ENCODE peak calls at places on chromosome 14, in four cellular contexts. One of them, this sample, is unnamed.

GRCh38 chr14:93628048-93628447 is 160.2 kb downstream of the PRIMA1 start:
- DNase-seq in BJ: no peak
- DNase-seq in pancreas: no peak
- DNase-seq in ovary: no peak
- DNase-seq in this sample: no peak

GRCh38 chr14:90785474-90785873 is 30.8 kb downstream of the TTC7B start:
- DNase-seq in BJ: no peak
- DNase-seq in pancreas: no peak
- DNase-seq in ovary: peak; percentile 47
- DNase-seq in this sample: no peak

GRCh38 chr14:75051556-75051899 is 261 bp upstream of the MLH3 start:
- DNase-seq in BJ: no peak
- DNase-seq in pancreas: no peak
- DNase-seq in ovary: no peak
- DNase-seq in this sample: no peak

GRCh38 chr14:68959035-68959434 is 20.1 kb downstream of the ACTN1 start:
- DNase-seq in pancreas: no peak
- DNase-seq in ovary: no peak
- DNase-seq in BJ: no peak
- DNase-seq in this sample: no peak

GRCh38 chr14:103091883-103092222 is 2.7 kb upstream of the EXOC3L4 start:
- DNase-seq in BJ: no peak
- DNase-seq in pancreas: no peak
- DNase-seq in ovary: no peak
- DNase-seq in this sample: no peak

GRCh38 chr14:94550041-94550440 is 11.2 kb upstream of the SERPINA4 start:
- DNase-seq in BJ: no peak
- DNase-seq in ovary: no peak
- DNase-seq in pancreas: no peak
- DNase-seq in this sample: no peak

GRCh38 chr14:66920196-66920595 is 269.0 kb upstream of the GARIN2 start:
- DNase-seq in ovary: no peak
- DNase-seq in pancreas: no peak
- DNase-seq in BJ: no peak
- DNase-seq in this sample: no peak

GRCh38 chr14:95208598-95208997 is 51.3 kb upstream of the DICER1 start:
- DNase-seq in BJ: no peak
- DNase-seq in pancreas: no peak
- DNase-seq in ovary: no peak
- DNase-seq in this sample: no peak

GRCh38 chr14:60649815-60650381 is 621 bp upstream of the SIX1 start:
- DNase-seq in ovary: no peak
- DNase-seq in BJ: no peak
- DNase-seq in pancreas: no peak
- DNase-seq in this sample: no peak

GRCh38 chr14:56514663-56515371 is 64.8 kb upstream of the TMEM260 start:
- DNase-seq in BJ: no peak
- DNase-seq in pancreas: no peak
- DNase-seq in ovary: no peak
- DNase-seq in this sample: no peak

GRCh38 chr14:21399311-21399870 is 15.6 kb upstream of the SUPT16H start:
- DNase-seq in pancreas: no peak
- DNase-seq in ovary: no peak
- DNase-seq in BJ: no peak
- DNase-seq in this sample: no peak

GRCh38 chr14:74302160-74302628 is 540 bp downstream of the ABCD4 start:
- DNase-seq in ovary: no peak
- DNase-seq in BJ: no peak
- DNase-seq in pancreas: no peak
- DNase-seq in this sample: no peak

GRCh38 chr14:47332099-47332498 is 343.3 kb downstream of the MDGA2 start:
- DNase-seq in ovary: no peak
- DNase-seq in pancreas: no peak
- DNase-seq in BJ: no peak
- DNase-seq in this sample: no peak

GRCh38 chr14:103732868-103733626 is 17.4 kb downstream of the ZFYVE21 start:
- DNase-seq in BJ: no peak
- DNase-seq in pancreas: no peak
- DNase-seq in ovary: peak; percentile 10
- DNase-seq in this sample: no peak

GRCh38 chr14:88352299-88353097 is 29.4 kb upstream of the KCNK10 start:
- DNase-seq in pancreas: no peak
- DNase-seq in ovary: no peak
- DNase-seq in BJ: no peak
- DNase-seq in this sample: no peak

GRCh38 chr14:61642246-61642982 is 52.9 kb upstream of the HIF1A start:
- DNase-seq in ovary: no peak
- DNase-seq in pancreas: no peak
- DNase-seq in BJ: peak; percentile 91
- DNase-seq in this sample: no peak

GRCh38 chr14:100391777-100392176 is 68.6 kb downstream of the SLC25A47 start:
- DNase-seq in pancreas: no peak
- DNase-seq in ovary: no peak
- DNase-seq in BJ: peak; percentile 66
- DNase-seq in this sample: no peak

GRCh38 chr14:101520621-101521305 is 40.5 kb upstream of the DIO3 start:
- DNase-seq in BJ: no peak
- DNase-seq in pancreas: no peak
- DNase-seq in ovary: peak; percentile 86
- DNase-seq in this sample: no peak

DNA sequence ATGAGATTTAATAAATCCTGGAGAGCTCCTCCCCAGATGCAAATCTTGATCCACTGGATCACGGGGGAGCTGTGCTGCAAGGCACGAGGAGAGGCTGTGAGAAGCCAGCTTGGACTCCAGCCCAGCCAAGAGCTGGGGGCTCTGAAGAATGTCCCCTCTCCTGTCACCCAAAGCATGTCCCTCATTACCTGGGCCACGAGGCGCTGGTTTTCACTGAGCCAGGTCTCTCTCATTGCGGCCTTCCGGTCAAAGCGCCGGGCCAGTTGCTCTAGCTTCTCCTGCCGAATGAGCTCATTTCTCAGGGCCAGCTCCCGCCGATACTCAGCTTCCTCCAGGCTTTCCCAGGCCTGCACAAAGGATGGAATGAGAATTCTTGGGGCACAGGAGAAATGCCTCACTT is 83.3 kb downstream of the SPTB start:
- DNase-seq in pancreas: no peak
- DNase-seq in BJ: no peak
- DNase-seq in ovary: no peak
- DNase-seq in this sample: no peak
- TF ChIP-seq CTCF in pancreas: no peak
- TF ChIP-seq CTCF in BJ: no peak
- TF ChIP-seq CTCF in ovary: no peak
- TF ChIP-seq CTCF in this sample: no peak

DNA sequence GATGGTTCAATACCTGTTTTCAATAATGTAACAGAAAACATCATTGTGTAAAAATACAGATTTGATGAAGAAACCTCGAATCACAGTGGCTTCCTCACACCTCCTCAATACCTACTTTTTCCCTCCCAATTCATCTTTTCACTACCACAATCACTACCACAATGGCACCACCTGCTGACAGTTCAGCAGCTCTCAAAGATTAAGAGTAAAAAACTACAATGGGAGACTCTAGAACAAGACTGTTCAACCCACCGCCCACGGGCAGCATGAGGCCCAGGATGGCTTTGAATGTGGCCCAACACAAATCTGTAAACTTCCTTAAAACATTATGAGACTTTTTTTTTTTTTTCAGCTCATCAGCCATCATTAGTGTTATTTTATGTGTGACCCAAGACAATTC is 15.2 kb downstream of the MED6 start:
- DNase-seq in pancreas: no peak
- DNase-seq in BJ: no peak
- DNase-seq in ovary: no peak
- DNase-seq in this sample: no peak
- TF ChIP-seq CTCF in pancreas: no peak
- TF ChIP-seq CTCF in BJ: no peak
- TF ChIP-seq CTCF in ovary: no peak
- TF ChIP-seq CTCF in this sample: no peak

DNA sequence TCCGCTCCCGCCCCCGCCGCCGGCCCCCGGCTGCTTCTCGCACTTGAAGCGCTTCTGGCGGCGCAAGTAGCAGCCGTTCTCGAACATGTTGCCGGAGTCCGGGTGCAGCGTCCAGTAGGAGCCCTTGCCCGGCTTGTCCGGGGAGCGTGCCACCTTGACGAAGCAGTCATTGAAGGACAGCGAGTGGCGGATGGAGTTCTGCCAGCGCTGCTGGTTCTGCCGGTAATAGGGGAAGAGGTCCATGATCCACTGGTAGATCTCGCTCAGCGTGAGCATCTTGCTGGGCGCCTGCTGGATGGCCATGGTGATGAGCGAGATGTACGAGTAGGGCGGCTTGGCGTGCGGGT is 3.1 kb downstream of the FOXA1 start:
- DNase-seq in ovary: no peak
- DNase-seq in pancreas: no peak
- DNase-seq in BJ: no peak
- DNase-seq in this sample: no peak
- TF ChIP-seq CTCF in ovary: no peak
- TF ChIP-seq CTCF in pancreas: no peak
- TF ChIP-seq CTCF in BJ: no peak
- TF ChIP-seq CTCF in this sample: no peak

DNA sequence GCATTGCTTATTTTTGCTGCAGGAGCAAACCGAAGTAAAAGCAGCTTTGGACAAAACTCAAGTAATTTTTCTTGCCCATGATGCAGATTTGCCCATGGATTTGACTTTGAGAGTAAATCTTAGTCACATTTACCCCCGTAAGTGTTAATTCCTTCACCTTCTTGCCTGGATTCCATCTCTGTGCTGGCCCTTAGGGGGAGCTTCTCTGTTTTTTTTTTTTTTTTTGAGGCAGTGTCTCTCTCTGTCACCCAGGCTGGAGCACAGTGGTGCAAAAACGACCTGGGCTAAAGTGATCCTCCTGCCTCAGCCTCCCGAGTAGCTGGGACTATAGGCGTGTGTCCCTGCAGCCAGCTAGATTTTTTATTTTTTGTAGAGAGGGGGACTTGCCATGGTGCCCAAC is 210.2 kb downstream of the FUT8 start:
- DNase-seq in ovary: no peak
- DNase-seq in pancreas: no peak
- DNase-seq in BJ: no peak
- DNase-seq in this sample: no peak
- TF ChIP-seq CTCF in ovary: no peak
- TF ChIP-seq CTCF in pancreas: no peak
- TF ChIP-seq CTCF in BJ: no peak
- TF ChIP-seq CTCF in this sample: no peak

GRCh38 chr14:59424707-59425106 is 40.5 kb downstream of the GPR135 start:
- DNase-seq in ovary: peak; percentile 45
- DNase-seq in pancreas: no peak
- DNase-seq in BJ: no peak
- DNase-seq in this sample: no peak

GRCh38 chr14:59429798-59430197 is 35.4 kb downstream of the GPR135 start:
- DNase-seq in ovary: no peak
- DNase-seq in pancreas: no peak
- DNase-seq in BJ: no peak
- DNase-seq in this sample: no peak

GRCh38 chr14:59427653-59428578 is 37.3 kb downstream of the GPR135 start:
- DNase-seq in pancreas: no peak
- DNase-seq in BJ: no peak
- DNase-seq in ovary: peak; percentile 49
- DNase-seq in this sample: no peak

GRCh38 chr14:59425322-59425945 is 39.7 kb downstream of the GPR135 start:
- DNase-seq in ovary: no peak
- DNase-seq in pancreas: no peak
- DNase-seq in BJ: no peak
- DNase-seq in this sample: no peak

DNA sequence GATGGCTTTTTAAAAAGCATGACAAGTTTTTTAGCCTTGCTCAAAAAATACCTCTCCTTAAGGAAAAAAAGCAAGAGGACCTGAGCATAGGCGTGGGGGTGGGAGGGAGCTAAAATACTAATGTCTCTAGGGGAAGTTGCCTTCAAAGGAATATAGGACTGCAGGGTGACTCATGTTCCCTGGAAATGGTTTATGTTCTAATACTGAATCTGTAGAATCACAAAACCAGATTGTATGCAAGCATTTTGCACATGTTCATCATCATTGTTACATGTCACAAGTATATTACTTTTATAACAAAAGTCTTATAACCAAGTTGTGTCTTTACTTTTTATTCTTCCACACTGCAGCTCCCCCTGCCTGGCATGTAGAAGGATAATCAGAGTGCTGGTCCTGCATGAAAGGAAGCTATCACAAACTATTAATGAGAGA is 36.6 kb downstream of the GPR135 start:
- DNase-seq in BJ: no peak
- DNase-seq in pancreas: no peak
- DNase-seq in ovary: no peak
- DNase-seq in this sample: no peak
- TF ChIP-seq CTCF in BJ: peak; percentile 43
- TF ChIP-seq CTCF in pancreas: no peak
- TF ChIP-seq CTCF in ovary: peak; percentile 31
- TF ChIP-seq CTCF in this sample: no peak

GRCh38 chr14:58638231-58639205 is 756 bp downstream of the DACT1 start:
- DNase-seq in ovary: peak; percentile 38
- DNase-seq in BJ: no peak
- DNase-seq in pancreas: peak; percentile 6
- DNase-seq in this sample: peak; percentile 26

GRCh38 chr14:58643366-58643765 is 5.6 kb downstream of the DACT1 start:
- DNase-seq in pancreas: no peak
- DNase-seq in ovary: no peak
- DNase-seq in BJ: no peak
- DNase-seq in this sample: no peak

GRCh38 chr14:58640959-58641358 is 3.2 kb downstream of the DACT1 start:
- DNase-seq in pancreas: no peak
- DNase-seq in ovary: no peak
- DNase-seq in BJ: no peak
- DNase-seq in this sample: no peak

GRCh38 chr14:58639842-58640484 is 2.2 kb downstream of the DACT1 start:
- DNase-seq in pancreas: peak; percentile 22
- DNase-seq in BJ: peak; percentile 66
- DNase-seq in ovary: peak; percentile 69
- DNase-seq in this sample: peak; percentile 34

GRCh38 chr14:58641509-58641908 is 3.7 kb downstream of the DACT1 start:
- DNase-seq in BJ: no peak
- DNase-seq in ovary: no peak
- DNase-seq in pancreas: no peak
- DNase-seq in this sample: no peak
- TF ChIP-seq CTCF in BJ: no peak
- TF ChIP-seq CTCF in ovary: no peak
- TF ChIP-seq CTCF in pancreas: no peak
- TF ChIP-seq CTCF in this sample: no peak